ENCODE peak calls at places on chromosomes 16 and 17, in four cellular contexts. C is GM23248; V is midbrain; N is central memory CD4-positive, alpha-beta T cell. D is an unnamed sample.

GRCh38 chr17:39658760-39659159 is 6.4 kb upstream of the TCAP start:
- DNase-seq in C (no peak), V (no peak), N (no peak), D (no peak)

GRCh38 chr16:1775846-1776671 is 3.1 kb upstream of the MRPS34 start:
- DNase-seq in C (no peak), V (no peak), N (no peak), D (no peak)

GRCh38 chr16:50354629-50355456 is 13.9 kb downstream of the BRD7 start:
- DNase-seq in C (peak; percentile 54), V (no peak), N (peak; percentile 44), D (no peak)

GRCh38 chr17:65027305-65027704 is 29.2 kb downstream of the GNA13 start:
- DNase-seq in C (peak; percentile 81), V (no peak), N (peak; percentile 61), D (no peak)

GRCh38 chr17:66893382-66893781 is 58.5 kb downstream of the CACNG5 start:
- DNase-seq in C (no peak), V (no peak), N (no peak), D (no peak)

GRCh38 chr17:12062249-12062648 is 41.6 kb downstream of the MAP2K4 start:
- DNase-seq in C (no peak), V (no peak), N (no peak), D (no peak)

GRCh38 chr17:21089145-21089544 is 37.6 kb upstream of the DHRS7B start:
- DNase-seq in C (peak; percentile 73), V (no peak), N (no peak), D (no peak)

GRCh38 chr16:66304151-66304550 is 62.3 kb upstream of the CDH5 start:
- DNase-seq in C (peak; percentile 12), V (no peak), N (no peak), D (peak; percentile 20)

GRCh38 chr17:38326996-38327792 is 16.6 kb downstream of the GPR179 start:
- DNase-seq in C (no peak), V (peak; percentile 17), N (no peak), D (no peak)

GRCh38 chr17:42053701-42054100 is 3.3 kb upstream of the C17orf113 start:
- DNase-seq in C (no peak), V (no peak), N (no peak), D (no peak)

GRCh38 chr16:55941552-55941951 is 66.4 kb upstream of the CES5A start:
- DNase-seq in C (no peak), V (no peak), N (no peak), D (no peak)